ENCODE peak calls at places on chromosome 5, in four cellular contexts. N is K562, G is GM12878, C is H1. B is an unnamed sample.

GRCh38 chr5:10275460-10275859 is 25.4 kb downstream of the CCT5 start:
- DNase-seq in C (no peak), G (no peak), N (no peak), B (no peak)

GRCh38 chr5:124675921-124676846 is 70.3 kb downstream of the ZNF608 start:
- DNase-seq in N (no peak), C (no peak), G (no peak), B (peak)

GRCh38 chr5:74766348-74766886 is 500 bp downstream of the GFM2 start:
- DNase-seq in N (peak), G (no peak), C (no peak), B (peak)

GRCh38 chr5:21802869-21803490 is 1050.2 kb downstream of the CDH12 start:
- DNase-seq in N (no peak), C (no peak), G (no peak), B (peak)

GRCh38 chr5:95609711-95610110 is 10.2 kb upstream of the GPR150 start:
- DNase-seq in G (no peak), C (no peak), N (no peak), B (no peak)

GRCh38 chr5:142531977-142532376 is 153.9 kb downstream of the FGF1 start:
- DNase-seq in G (no peak), C (no peak), N (no peak), B (no peak)

GRCh38 chr5:116856271-116856670 is 281.6 kb upstream of the SEMA6A start:
- DNase-seq in G (no peak), C (no peak), N (no peak), B (no peak)

GRCh38 chr5:72009280-72009679 is 98.0 kb upstream of the MAP1B start:
- DNase-seq in C (no peak), G (no peak), N (no peak), B (no peak)

GRCh38 chr5:149740866-149741459 is 10.9 kb downstream of the PPARGC1B start:
- DNase-seq in G (no peak), N (no peak), C (no peak), B (no peak)

GRCh38 chr5:132408965-132409364 is 39.5 kb downstream of the SLC22A5 start:
- DNase-seq in C (no peak), G (no peak), N (no peak), B (peak)

GRCh38 chr5:34587355-34588241 is 68.5 kb upstream of the RAI14 start:
- DNase-seq in N (peak), C (no peak), G (peak), B (peak)

GRCh38 chr5:177361418-177362101 is 3.8 kb downstream of the RGS14 start:
- DNase-seq in G (no peak), N (no peak), C (no peak), B (no peak)

GRCh38 chr5:169018980-169019379 is 282.0 kb downstream of the SLIT3 start:
- DNase-seq in C (no peak), N (no peak), G (no peak), B (no peak)

GRCh38 chr5:94174748-94175411 is 433.5 kb upstream of the POU5F2 start:
- DNase-seq in G (no peak), C (no peak), N (no peak), B (no peak)

GRCh38 chr5:15502208-15502607 is 2.2 kb downstream of the FBXL7 start:
- DNase-seq in G (no peak), N (no peak), C (no peak), B (no peak)

GRCh38 chr5:82150562-82150961 is 127.6 kb downstream of the RPS23 start:
- DNase-seq in N (no peak), C (no peak), G (no peak), B (no peak)

GRCh38 chr5:82234880-82235279 is 43.3 kb downstream of the RPS23 start:
- DNase-seq in G (no peak), C (no peak), N (no peak), B (no peak)

GRCh38 chr5:52388349-52388748 is 399.4 kb upstream of the ITGA1 start:
- DNase-seq in G (no peak), C (no peak), N (no peak), B (no peak)

GRCh38 chr5:151469386-151469785 is 22.0 kb downstream of the SLC36A1 start:
- DNase-seq in N (no peak), G (no peak), C (no peak), B (no peak)

GRCh38 chr5:116858705-116859333 is 284.2 kb upstream of the SEMA6A start:
- DNase-seq in N (no peak), G (no peak), C (no peak), B (peak)

GRCh38 chr5:150510460-150511263 is 2.7 kb downstream of the NDST1 start:
- DNase-seq in G (no peak), N (no peak), C (no peak), B (peak)

GRCh38 chr5:14447958-14448881 is 133.4 kb upstream of the OTULINL start:
- DNase-seq in G (peak), N (no peak), C (no peak), B (no peak)

GRCh38 chr5:102958481-102959011 is 161.4 kb downstream of the GIN1 start:
- DNase-seq in N (no peak), C (no peak), G (no peak), B (no peak)

GRCh38 chr5:179220716-179221115 is 124.5 kb downstream of the ADAMTS2 start:
- DNase-seq in N (no peak), C (no peak), G (no peak), B (no peak)

GRCh38 chr5:146751781-146752401 is 126.7 kb downstream of the PPP2R2B start:
- DNase-seq in N (no peak), C (no peak), G (peak), B (no peak)

GRCh38 chr5:102450313-102450990 is 48.3 kb downstream of the SLCO6A1 start:
- DNase-seq in N (no peak), G (no peak), C (peak), B (peak)

GRCh38 chr5:140608730-140609520 is 24.1 kb downstream of the CD14 start:
- DNase-seq in C (no peak), N (no peak), G (no peak), B (no peak)

GRCh38 chr5:100900142-100900795 is 2.8 kb downstream of the ST8SIA4 start:
- DNase-seq in G (no peak), C (no peak), N (no peak), B (no peak)

GRCh38 chr5:93800988-93801811 is 59.8 kb upstream of the POU5F2 start:
- DNase-seq in C (no peak), N (no peak), G (peak), B (peak)

GRCh38 chr5:177087707-177088005 is 941 bp downstream of the FGFR4 start:
- DNase-seq in G (no peak), N (no peak), C (no peak), B (no peak)

GRCh38 chr5:44387391-44387790 is 1.8 kb downstream of the FGF10 start:
- DNase-seq in C (no peak), G (no peak), N (no peak), B (no peak)

GRCh38 chr5:44389410-44389879 is at the start of gene FGF10:
- DNase-seq in C (peak), N (no peak), G (no peak), B (no peak)

GRCh38 chr5:44388504-44389409 is 463 bp downstream of the FGF10 start:
- DNase-seq in G (no peak), C (no peak), N (no peak), B (no peak)

GRCh38 chr5:44390332-44390731 is 1.1 kb upstream of the FGF10 start:
- DNase-seq in G (no peak), C (no peak), N (no peak), B (no peak)

DNA sequence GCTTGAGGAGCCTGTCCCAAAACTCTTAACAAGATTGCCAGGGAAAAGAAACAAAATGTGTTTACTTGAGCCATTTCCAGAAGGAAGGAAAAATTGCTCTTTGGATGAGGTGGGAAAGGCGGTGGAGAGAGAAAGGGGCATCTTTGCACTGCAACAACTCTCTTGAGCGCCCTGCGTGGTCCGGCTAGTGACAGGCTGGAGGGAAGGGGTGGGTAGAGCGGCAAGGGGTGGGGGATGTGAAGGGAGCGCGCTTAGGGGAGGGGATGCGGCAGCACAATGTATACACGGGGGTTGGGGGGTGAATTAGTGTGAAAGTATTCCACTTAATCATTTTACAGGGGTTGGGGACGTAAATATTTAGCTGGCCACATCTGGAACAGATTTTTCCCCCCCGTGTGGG is 1.3 kb downstream of the FGF10 start:
- DNase-seq in N (no peak), G (no peak), C (no peak), B (no peak)
- TF ChIP-seq BRCA1 in N (no peak), G (no peak), C (no peak), B (no peak)

GRCh38 chr5:5483880-5484595 is 61.6 kb downstream of the ICE1 start:
- DNase-seq in G (no peak), N (no peak), C (no peak), B (no peak)
- TF ChIP-seq CBX5 in G (no peak), N (no peak), C (no peak), B (no peak)

DNA sequence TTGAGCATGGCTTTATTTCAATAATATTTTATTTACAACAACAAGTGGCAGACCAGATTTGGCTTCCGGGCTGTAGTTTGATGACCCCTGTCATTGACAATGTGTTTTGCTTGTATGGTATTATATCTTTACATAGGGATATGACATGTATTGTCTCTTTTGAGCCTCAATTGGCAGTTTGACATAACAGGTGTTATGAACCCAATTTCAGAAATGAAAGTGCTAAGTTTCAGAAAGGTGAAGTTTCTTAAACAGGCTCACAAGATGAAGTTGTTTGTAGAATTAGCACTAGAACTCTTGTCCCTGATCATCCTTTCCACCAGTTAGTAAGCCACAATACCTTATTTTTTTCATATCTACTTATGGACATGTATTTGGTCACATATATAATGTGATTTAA is 303.0 kb upstream of the GRIA1 start:
- DNase-seq in C (no peak), N (no peak), G (no peak), B (no peak)
- TF ChIP-seq BRCA1 in C (no peak), N (no peak), G (no peak), B (no peak)

DNA sequence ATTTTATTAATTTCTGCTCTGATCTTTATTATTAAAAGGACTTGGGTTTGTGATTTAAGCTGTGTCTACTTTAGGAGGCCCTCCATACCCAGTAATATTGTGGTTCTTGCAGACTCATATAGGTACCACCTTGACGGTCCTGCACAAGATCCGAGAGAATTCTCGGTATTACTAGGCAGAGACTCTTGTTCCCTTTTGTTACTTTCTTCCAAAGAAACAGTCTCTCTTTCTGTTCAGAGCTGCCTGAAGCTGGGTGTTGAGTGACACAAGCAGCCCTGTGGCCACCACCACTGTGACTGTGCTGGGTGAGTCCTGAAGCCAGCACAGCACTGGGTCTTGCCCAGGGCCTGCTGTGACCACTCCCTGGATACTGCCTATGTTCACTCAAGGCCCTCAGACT is 666.6 kb downstream of the SEMA5A start:
- DNase-seq in C (no peak), G (peak), N (no peak), B (no peak)
- TF ChIP-seq CBX5 in C (no peak), G (no peak), N (no peak), B (no peak)

DNA sequence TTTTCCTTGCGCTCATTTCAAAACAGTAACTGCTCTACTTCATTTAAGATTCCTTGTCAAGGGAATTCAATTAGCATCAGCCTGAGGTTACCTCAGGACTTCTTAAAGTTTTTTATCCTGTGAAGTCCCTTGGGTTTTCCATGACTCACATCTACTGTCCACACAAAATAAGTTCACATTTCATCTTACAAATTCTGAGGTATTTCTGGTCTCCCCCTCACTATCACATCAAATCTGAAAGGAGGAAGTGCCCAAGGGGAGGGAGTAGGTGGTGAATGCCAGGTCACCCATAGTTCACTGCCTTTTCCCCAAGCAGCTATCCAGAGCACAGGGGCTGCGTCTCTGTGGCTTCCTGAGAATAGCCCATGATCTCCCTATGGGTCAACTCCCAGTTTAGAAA is 227.1 kb upstream of the NREP start:
- DNase-seq in G (no peak), N (no peak), C (no peak), B (no peak)
- TF ChIP-seq BRCA1 in G (no peak), N (no peak), C (no peak), B (no peak)

DNA sequence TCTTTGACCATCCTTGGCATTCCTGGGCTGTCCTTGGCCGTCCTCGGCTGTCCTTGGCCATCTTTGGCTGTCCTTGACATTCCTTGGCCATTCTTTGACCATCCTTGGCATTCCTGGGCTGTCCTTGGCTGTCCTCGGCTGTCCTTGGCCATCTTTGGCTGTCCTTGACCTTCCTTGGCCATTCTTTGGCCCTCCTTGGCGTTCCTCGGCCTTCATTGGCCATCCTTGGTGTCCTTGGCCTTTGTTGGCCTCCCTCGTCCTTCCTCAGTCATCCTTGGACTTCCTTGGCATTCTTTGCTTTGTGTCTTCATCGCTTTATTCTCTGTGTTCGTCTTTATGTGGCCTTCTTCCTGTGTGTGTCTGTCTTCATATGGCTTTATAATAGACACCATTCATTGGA is 20.7 kb downstream of the NDUFS6 start:
- DNase-seq in G (no peak), N (no peak), C (no peak), B (no peak)
- TF ChIP-seq CBX5 in G (no peak), N (no peak), C (no peak), B (no peak)

GRCh38 chr5:73391441-73391871 is 57.1 kb downstream of the FOXD1 start:
- DNase-seq in N (no peak), C (no peak), G (no peak), B (no peak)
- TF ChIP-seq BRCA1 in N (no peak), C (no peak), G (no peak), B (no peak)

GRCh38 chr5:166330061-166330460 is 1961.4 kb upstream of the WWC1 start:
- DNase-seq in G (no peak), C (no peak), N (no peak), B (no peak)
- TF ChIP-seq CBX5 in G (no peak), C (no peak), N (no peak), B (no peak)